ENCODE peak calls at places on chromosomes 3 and 15, in seven cellular contexts. O, M, G, C, Q, A and K are unnamed samples. For H3K4me1, the result is how much of the 10 kb centered on the place peaks cover.

GRCh38 chr3:195909294-195909644 is 918 bp upstream of the TNK2 start:
- DNase-seq in M (peak), O (peak), G (no peak), C (no peak), A (no peak), Q (peak), K (no peak)

GRCh38 chr3:119595639-119596329 is 1.9 kb upstream of the PLA1A start:
- DNase-seq in A (no peak), Q (no peak), M (no peak), O (no peak), G (no peak), C (no peak), K (no peak)

GRCh38 chr15:66294157-66294931 is 976 bp downstream of the DIS3L start:
- DNase-seq in A (no peak), O (no peak), C (no peak), G (no peak), M (peak), Q (peak), K (no peak)

GRCh38 chr3:168312991-168313390 is 217.3 kb upstream of the GOLIM4 start:
- DNase-seq in A (no peak), M (peak), Q (no peak), C (no peak), G (no peak), O (no peak), K (no peak)

GRCh38 chr3:172391592-172392302 is 56.5 kb downstream of the GHSR start:
- DNase-seq in O (no peak), G (no peak), M (peak), A (no peak), Q (no peak), C (no peak), K (no peak)

GRCh38 chr3:194397757-194398312 is 1.2 kb downstream of the GP5 start:
- DNase-seq in G (no peak), A (no peak), Q (no peak), C (peak), O (no peak), M (no peak), K (no peak)

GRCh38 chr3:141412936-141413354 is 44.6 kb downstream of the ZBTB38 start:
- DNase-seq in C (peak), Q (peak), A (peak), G (peak), O (peak), M (peak), K (peak)

GRCh38 chr3:8848696-8849131 is 79.3 kb upstream of the OXTR start:
- DNase-seq in G (no peak), A (no peak), Q (no peak), O (no peak), C (no peak), M (peak), K (no peak)

GRCh38 chr15:80068578-80068977 is 9.1 kb downstream of the ZFAND6 start:
- DNase-seq in C (no peak), Q (no peak), M (peak), O (no peak), G (no peak), A (no peak), K (no peak)
- H3K4me1 ChIP-seq in C (under half), Q (under half), M (under half), O (under half), G (under half), A (under half), K (under half)

DNA sequence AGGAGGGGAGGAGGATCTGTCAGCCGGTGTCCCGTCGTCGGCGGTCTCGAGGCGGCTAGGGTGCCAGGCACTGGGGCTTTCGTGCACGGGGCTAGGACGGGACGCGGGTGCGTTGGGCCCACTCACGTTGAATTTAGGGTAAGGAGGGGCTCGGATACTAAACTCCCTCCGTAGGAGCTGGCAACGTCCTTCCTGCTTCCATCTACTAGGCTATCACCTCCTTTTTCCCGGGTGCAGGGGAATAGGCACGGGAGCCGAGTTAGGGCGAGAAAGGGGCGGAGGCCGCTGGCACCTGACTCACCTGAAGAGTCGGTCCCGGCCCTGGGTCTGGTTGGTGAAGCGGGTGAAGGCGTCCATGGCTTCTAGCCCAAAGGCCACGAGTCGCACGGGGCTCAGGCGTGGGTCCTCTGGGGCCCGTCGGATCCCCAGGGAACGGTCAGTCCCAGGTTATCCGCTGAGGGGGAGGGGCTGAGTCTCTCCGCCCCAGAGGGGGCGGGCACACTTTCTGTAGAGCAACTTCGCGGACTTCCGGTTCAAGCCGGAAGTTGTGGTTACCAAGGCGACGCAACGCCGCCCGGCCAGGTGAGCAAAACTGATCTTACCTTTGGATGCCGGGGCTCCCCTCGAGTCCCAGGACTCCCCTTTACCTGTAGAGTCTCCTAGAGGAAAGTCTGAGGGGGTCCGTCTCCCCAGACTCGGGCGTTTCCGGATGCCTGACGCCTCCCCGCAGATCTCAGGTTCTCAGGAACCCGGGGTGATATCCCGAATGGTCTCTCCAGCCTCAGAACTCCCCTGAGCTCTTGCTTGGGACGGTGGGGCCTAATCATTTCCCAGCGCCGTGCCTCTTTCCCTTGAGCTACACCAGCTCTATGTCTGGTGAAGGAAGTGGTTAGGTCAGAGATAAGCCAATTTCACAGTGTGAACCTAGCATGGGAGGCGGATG is at the start of the genes PEX11A and WDR93:
- DNase-seq in Q (peak), A (peak), M (peak), C (peak), O (peak), G (peak), K (peak)
- TF ChIP-seq POLR2A in Q (peak), A (peak), M (no peak), C (peak), O (peak), G (peak), K (peak)

DNA sequence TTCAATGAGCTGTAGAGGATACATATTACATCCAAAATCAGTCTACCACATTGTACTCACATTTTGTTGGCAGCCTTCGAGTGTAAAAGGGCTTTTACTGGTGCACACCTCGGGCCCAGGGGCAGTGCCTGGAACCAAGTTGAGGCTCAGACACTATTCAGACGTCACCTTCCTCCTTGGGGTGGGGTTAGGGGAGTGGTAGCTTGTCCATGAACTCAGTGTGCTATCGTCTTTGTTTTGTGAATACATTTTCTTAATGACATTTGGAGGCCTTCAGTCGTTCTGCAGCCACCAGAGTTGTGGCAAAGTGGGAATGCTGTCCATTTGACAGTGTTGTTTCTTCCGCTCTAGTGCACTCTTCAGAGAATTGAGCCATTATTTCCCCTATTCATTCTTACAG is 114.2 kb downstream of the PGPEP1L start:
- DNase-seq in A (no peak), G (no peak), O (no peak), M (no peak), C (no peak), Q (no peak), K (no peak)
- H3K4me1 ChIP-seq in A (under half), G (under half), O (under half), M (under half), C (under half), Q (under half), K (under half)

DNA sequence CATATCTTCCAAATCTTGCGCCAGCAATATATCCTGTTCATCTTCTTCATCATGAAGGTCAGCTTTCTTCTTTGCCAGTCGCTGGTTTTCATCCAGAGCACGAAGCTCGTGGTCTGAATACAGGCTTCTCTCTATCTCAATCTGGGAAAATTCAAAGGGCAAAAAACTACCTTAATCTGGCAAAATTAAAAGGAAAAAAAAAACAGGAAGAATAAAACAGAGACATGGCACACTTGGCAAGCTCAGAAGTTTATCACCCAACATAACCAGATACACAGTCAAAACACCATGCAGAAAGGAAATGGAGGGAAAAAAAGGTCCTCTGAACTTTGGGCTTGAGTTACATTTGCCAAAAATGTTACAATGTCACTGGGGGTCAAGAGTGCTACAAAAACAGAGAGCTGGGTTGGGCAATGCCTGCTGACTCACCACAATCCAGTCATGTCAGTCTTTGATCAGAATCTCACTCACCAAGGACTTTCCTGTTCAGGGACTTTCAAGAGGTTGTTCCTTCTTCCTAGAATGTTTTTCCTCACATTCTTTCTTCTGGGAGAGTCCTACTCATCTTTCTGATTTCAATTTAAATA is 1.5 kb downstream of the MRPL46 start:
- DNase-seq in O (no peak), Q (no peak), G (no peak), M (peak), C (no peak), A (no peak), K (peak)
- TF ChIP-seq POLR2A in O (no peak), Q (no peak), G (no peak), M (no peak), C (no peak), A (no peak), K (no peak)

GRCh38 chr3:46412786-46413298 is 5.8 kb downstream of the CCRL2 start:
- DNase-seq in G (no peak), M (peak), C (no peak), Q (no peak), A (no peak), O (no peak), K (no peak)
- H3K4me1 ChIP-seq in G (under half), M (under half), C (under half), Q (under half), A (under half), O (under half), K (under half)

GRCh38 chr3:15647629-15648167 is 46.2 kb downstream of the BTD start:
- DNase-seq in Q (peak), M (peak), C (no peak), A (no peak), G (no peak), O (no peak), K (no peak)
- TF ChIP-seq POLR2A in Q (no peak), M (peak), C (no peak), A (no peak), G (no peak), O (no peak), K (no peak)

GRCh38 chr3:72862314-72863090 is 14.3 kb upstream of the SHQ1 start:
- DNase-seq in C (no peak), M (no peak), A (no peak), G (no peak), Q (no peak), O (no peak), K (no peak)

GRCh38 chr3:72860053-72860452 is 11.8 kb upstream of the SHQ1 start:
- DNase-seq in M (no peak), Q (no peak), O (no peak), C (no peak), A (no peak), G (no peak), K (no peak)

GRCh38 chr3:72855001-72855400 is 6.8 kb upstream of the SHQ1 start:
- DNase-seq in C (no peak), M (no peak), G (no peak), Q (no peak), O (no peak), A (no peak), K (peak)

DNA sequence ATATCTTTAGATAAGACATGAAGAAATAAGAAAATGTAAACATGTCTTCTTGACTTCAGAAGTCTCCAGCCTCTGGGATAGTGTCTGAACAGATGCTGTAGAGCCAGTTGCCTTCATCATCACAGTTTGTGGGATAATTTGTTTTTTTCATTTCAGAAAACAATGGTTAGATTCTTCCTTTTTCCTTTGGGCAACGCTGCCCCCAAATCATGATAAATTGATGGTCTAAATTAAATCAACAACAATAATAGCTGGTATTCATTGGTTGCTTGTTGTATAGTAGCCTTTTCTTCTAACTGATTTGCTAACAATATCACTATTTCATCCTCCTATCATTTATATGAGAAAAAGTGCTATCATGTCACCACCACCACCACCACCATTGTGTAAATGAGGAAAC is 12.6 kb upstream of the SHQ1 start:
- DNase-seq in M (no peak), O (no peak), A (no peak), Q (no peak), G (no peak), C (no peak), K (no peak)
- H3K4me1 ChIP-seq in M (under half), O (under half), A (under half), Q (under half), G (under half), C (under half), K (under half)

DNA sequence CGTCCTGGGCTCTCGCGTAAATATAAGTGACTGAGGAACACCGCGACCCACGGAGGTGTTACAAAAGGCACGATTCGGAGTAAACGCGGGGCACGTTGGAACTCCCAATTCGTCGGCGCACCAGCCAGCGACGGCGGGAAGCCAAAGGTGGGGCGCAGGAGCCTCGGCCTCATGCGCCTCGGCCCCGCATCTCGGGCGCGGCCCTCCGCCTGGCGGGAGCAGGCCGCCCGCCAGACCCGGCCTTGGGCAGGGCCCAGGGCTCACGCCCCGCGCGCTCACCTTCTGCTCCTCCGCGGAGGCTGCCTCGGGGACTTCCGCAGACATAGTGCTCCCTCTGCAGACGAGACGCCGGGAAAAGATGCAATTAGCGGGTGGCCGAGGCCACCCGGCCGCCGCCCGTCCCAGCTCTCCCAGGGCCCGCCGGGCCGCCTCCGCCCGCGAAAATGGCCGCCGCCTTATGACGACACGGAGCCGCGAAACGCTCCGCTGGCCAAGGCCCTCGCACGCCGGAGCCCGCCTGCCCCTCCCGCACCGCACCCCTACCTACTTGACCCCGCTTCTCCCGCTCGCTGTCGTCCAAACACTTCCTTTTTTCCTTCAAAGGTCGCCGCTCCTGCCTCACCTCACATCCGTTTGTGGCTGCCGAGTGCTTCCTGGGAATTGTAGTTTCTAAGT is at the start of gene ARPP19:
- DNase-seq in M (peak), C (peak), O (peak), Q (peak), A (peak), G (peak), K (peak)
- TF ChIP-seq POLR2A in M (peak), C (peak), O (peak), Q (peak), A (peak), G (peak), K (peak)